ENCODE peak calls at places on chromosomes 13 and 19, in seven cellular contexts. Q is A673, K is keratinocyte, C is K562, A is Peyer's patch, H is PC-3, E is tibial artery. R is an unnamed sample.
A peak's percentile ranks its signal among the peaks of the same experiment; 100 is the strongest.

GRCh38 chr19:37899453-37899852 is 6.9 kb downstream of the WDR87 start:
- DNase-seq in Q (no peak), K (no peak), C (no peak), A (no peak), H (no peak), E (no peak), R (no peak)

GRCh38 chr13:61695147-61695546 is 279.5 kb upstream of the PCDH20 start:
- DNase-seq in Q (peak; percentile 7), K (no peak), C (no peak), A (no peak), H (peak; percentile 46), E (no peak), R (no peak)

GRCh38 chr19:49637865-49638350 is 2.0 kb downstream of the RRAS start:
- DNase-seq in Q (peak; percentile 81), K (no peak), C (peak; percentile 51), A (peak; percentile 92), H (peak; percentile 87), E (peak; percentile 98), R (peak; percentile 93)

GRCh38 chr19:46603195-46603637 is 2.1 kb downstream of the CALM3 start:
- DNase-seq in Q (no peak), K (no peak), C (peak; percentile 55), A (peak; percentile 87), H (no peak), E (peak; percentile 71), R (no peak)

GRCh38 chr19:52453324-52454094 is at the start of gene ZNF578:
- DNase-seq in Q (peak; percentile 75), K (no peak), C (peak; percentile 63), A (peak; percentile 58), H (no peak), E (peak; percentile 79), R (peak; percentile 80)

GRCh38 chr13:31172535-31172934 is 10.8 kb upstream of the HSPH1 start:
- DNase-seq in Q (no peak), K (peak; percentile 94), C (no peak), A (no peak), H (peak; percentile 96), E (no peak), R (no peak)

GRCh38 chr19:35901854-35902661 is at the start of gene HCST:
- DNase-seq in Q (peak; percentile 51), K (no peak), C (no peak), A (no peak), H (peak; percentile 9), E (no peak), R (no peak)

GRCh38 chr19:1154731-1155351 is 19.2 kb downstream of the SBNO2 start:
- DNase-seq in Q (no peak), K (no peak), C (no peak), A (peak; percentile 84), H (no peak), E (peak; percentile 95), R (peak; percentile 96)

GRCh38 chr13:97308735-97309429 is 86.7 kb downstream of the MBNL2 start:
- DNase-seq in Q (no peak), K (no peak), C (no peak), A (no peak), H (peak; percentile 44), E (no peak), R (no peak)

GRCh38 chr13:42417624-42418023 is 145.7 kb downstream of the AKAP11 start:
- DNase-seq in Q (no peak), K (no peak), C (no peak), A (no peak), H (no peak), E (no peak), R (no peak)

GRCh38 chr13:102983496-102983895 is 82.7 kb downstream of the SLC10A2 start:
- DNase-seq in Q (no peak), K (peak; percentile 57), C (no peak), A (no peak), H (no peak), E (no peak), R (no peak)

GRCh38 chr19:51294211-51294976 is 17.1 kb upstream of the IGLON5 start:
- DNase-seq in Q (no peak), K (no peak), C (no peak), A (no peak), H (peak; percentile 14), E (no peak), R (no peak)

GRCh38 chr13:39038569-39038898 is 278 bp downstream of the NHLRC3 start:
- DNase-seq in Q (peak; percentile 63), K (no peak), C (peak; percentile 4), A (no peak), H (peak; percentile 8), E (no peak), R (no peak)

GRCh38 chr19:47155141-47155540 is 24.5 kb downstream of the SAE1 start:
- DNase-seq in Q (no peak), K (no peak), C (no peak), A (no peak), H (no peak), E (no peak), R (no peak)

GRCh38 chr13:98957731-98958442 is 20.0 kb downstream of the DOCK9 start:
- DNase-seq in Q (no peak), K (no peak), C (no peak), A (no peak), H (no peak), E (no peak), R (no peak)

GRCh38 chr19:18566953-18567352 is 4.7 kb upstream of the UBA52 start:
- DNase-seq in Q (no peak), K (no peak), C (no peak), A (no peak), H (no peak), E (no peak), R (no peak)

GRCh38 chr19:18571564-18572344 is at the start of gene UBA52:
- DNase-seq in Q (peak; percentile 99), K (peak; percentile 76), C (peak; percentile 92), A (peak; percentile 100), H (peak; percentile 99), E (peak; percentile 99), R (peak; percentile 99)

GRCh38 chr19:18568367-18568766 is 3.3 kb upstream of the UBA52 start:
- DNase-seq in Q (no peak), K (no peak), C (no peak), A (no peak), H (no peak), E (no peak), R (no peak)
- H3K36me3 ChIP-seq in Q (peaks cover 62% of the 10 kb centered on the region), K (peaks cover 37% of the 10 kb centered on the region), C (peaks cover 79% of the 10 kb centered on the region), A (no peaks in the 10 kb centered on the region), H (peaks cover 14% of the 10 kb centered on the region), E (peaks cover 65% of the 10 kb centered on the region), R (peaks cover 5% of the 10 kb centered on the region)

GRCh38 chr19:19776206-19777008 is 43.5 kb upstream of the ZNF14 start:
- DNase-seq in Q (peak; percentile 96), K (peak; percentile 95), C (peak; percentile 93), A (peak; percentile 98), H (peak; percentile 98), E (peak; percentile 99), R (peak; percentile 98)

GRCh38 chr19:19777692-19778091 is 43.9 kb downstream of the ZNF506 start:
- DNase-seq in Q (no peak), K (no peak), C (no peak), A (no peak), H (no peak), E (no peak), R (no peak)

GRCh38 chr19:19775891-19776205 is 42.9 kb upstream of the ZNF14 start:
- DNase-seq in Q (no peak), K (no peak), C (no peak), A (no peak), H (no peak), E (no peak), R (peak; percentile 50)

GRCh38 chr19:19778666-19779065 is 42.9 kb downstream of the ZNF506 start:
- DNase-seq in Q (no peak), K (no peak), C (no peak), A (no peak), H (no peak), E (no peak), R (no peak)

GRCh38 chr19:19774354-19775033 is 41.6 kb upstream of the ZNF14 start:
- DNase-seq in Q (no peak), K (no peak), C (no peak), A (no peak), H (no peak), E (no peak), R (no peak)
- H3K4me1 ChIP-seq in Q (peaks cover 8% of the 10 kb centered on the region), K (peaks cover 3% of the 10 kb centered on the region), C (no peaks in the 10 kb centered on the region), A (peaks cover 20% of the 10 kb centered on the region), H (peaks cover 13% of the 10 kb centered on the region), E (no peaks in the 10 kb centered on the region), R (peaks cover 16% of the 10 kb centered on the region)

DNA sequence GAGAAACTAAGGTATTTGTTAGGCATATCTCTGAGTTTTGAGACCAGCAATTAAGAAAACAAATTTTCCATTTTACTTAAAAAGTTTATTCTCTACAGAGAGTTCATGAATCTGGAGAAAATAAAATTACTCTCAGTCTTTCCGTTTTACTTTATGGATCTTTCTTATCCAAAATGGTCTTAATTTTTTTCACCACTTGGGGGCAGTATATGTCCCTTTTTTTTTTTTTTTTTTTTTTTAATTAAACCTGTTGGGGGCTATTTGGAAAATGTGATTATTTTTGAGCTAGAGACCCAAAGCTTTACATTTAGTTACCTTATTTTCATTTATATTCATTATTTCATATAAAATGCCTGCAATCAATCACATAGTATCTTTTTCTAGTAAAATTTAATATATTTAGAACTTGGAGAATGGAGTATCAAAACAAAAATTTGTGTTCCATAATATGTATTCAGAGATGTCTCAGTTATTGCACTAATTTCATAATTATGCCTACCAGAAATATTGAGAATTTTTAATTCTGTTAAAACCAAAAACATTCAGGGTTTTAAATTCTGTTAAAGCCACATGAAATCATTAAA is 27.1 kb downstream of the PIBF1 start:
- DNase-seq in Q (peak; percentile 42), K (no peak), C (no peak), A (no peak), H (peak; percentile 41), E (no peak), R (no peak)
- TF ChIP-seq CTCF in Q (peak; percentile 73), K (peak; percentile 18), C (no peak), A (peak; percentile 27), H (peak; percentile 59), E (no peak), R (peak; percentile 66)

DNA sequence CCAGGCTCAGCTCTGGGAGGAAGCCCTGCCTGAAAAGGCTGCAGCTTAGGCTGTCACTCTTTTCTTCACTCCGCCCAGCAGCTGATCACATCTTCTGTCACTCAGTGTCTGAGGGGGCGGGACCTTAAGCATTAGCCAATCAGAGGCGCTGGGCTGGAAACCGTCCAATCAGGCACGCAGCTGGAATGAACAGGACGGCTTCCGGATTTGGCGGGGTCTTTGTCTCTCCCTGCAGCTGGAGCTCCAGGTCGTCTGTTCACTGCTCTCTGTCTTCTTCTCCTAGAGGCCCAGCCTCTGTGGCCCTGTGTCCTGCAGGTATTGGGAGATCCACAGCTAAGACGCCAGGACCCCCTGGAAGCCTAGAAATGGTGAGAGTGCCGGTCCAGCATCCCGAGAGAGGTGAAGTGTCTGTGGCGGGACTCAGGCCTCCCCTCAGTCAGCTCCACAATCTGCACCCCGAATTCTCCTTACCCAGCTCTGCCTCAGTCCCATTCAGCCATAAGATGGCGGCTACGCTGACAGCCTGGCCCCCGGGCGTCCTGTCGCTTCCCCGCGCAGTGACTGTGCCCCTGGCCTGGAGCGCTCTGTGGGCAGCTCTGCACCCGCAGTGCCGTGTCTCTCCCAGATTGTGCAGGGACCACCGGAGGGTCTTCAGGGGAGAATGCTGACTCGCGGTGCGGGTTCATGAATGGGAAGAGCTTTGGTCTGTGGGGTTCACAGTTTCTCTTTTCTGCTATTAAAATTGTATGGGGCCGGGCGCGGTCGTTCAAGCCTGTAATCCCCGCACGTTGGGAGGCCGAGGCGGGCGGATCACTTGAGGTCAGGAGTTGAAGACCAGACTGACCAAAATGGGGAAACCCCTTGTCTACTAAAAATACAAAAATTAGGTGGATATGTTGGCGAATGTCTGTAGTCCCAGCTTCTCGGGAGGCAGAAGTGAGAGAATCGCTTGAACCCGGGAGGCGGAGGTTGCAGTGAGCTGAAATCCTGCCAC is at the start of gene ZNF66:
- DNase-seq in Q (peak; percentile 89), K (peak; percentile 91), C (peak; percentile 79), A (peak; percentile 93), H (peak; percentile 70), E (peak; percentile 98), R (peak; percentile 95)
- H3K36me3 ChIP-seq in Q (no peaks in the 10 kb centered on the region), K (no peaks in the 10 kb centered on the region), C (no peaks in the 10 kb centered on the region), A (no peaks in the 10 kb centered on the region), H (no peaks in the 10 kb centered on the region), E (no peaks in the 10 kb centered on the region), R (no peaks in the 10 kb centered on the region)